ENCODE peak calls at places on chromosome 19, in four cellular contexts. One of them, this sample, is unnamed.

GRCh38 chr19:45569619-45570421 is 14.8 kb downstream of the OPA3 start:
- DNase-seq in AG09319: no peak
- DNase-seq in non-pigmented ciliary epithelial cell: no peak
- DNase-seq in psoas muscle: peak; percentile 83
- DNase-seq in this sample: no peak

GRCh38 chr19:778910-779653 is 18.2 kb upstream of the PTBP1 start:
- DNase-seq in psoas muscle: peak; percentile 78
- DNase-seq in AG09319: peak; percentile 82
- DNase-seq in non-pigmented ciliary epithelial cell: peak; percentile 60
- DNase-seq in this sample: peak; percentile 81

GRCh38 chr19:4077800-4078683 is 11.3 kb upstream of the ZBTB7A start:
- DNase-seq in non-pigmented ciliary epithelial cell: no peak
- DNase-seq in AG09319: no peak
- DNase-seq in psoas muscle: peak; percentile 82
- DNase-seq in this sample: no peak

GRCh38 chr19:49515767-49516166 is 3.3 kb downstream of the FCGRT start:
- DNase-seq in psoas muscle: peak; percentile 76
- DNase-seq in non-pigmented ciliary epithelial cell: no peak
- DNase-seq in AG09319: no peak
- DNase-seq in this sample: no peak

GRCh38 chr19:55626350-55626749 is 2.0 kb upstream of the ZNF784 start:
- DNase-seq in psoas muscle: no peak
- DNase-seq in AG09319: no peak
- DNase-seq in non-pigmented ciliary epithelial cell: no peak
- DNase-seq in this sample: no peak

GRCh38 chr19:53864308-53864836 is 3.3 kb upstream of the MYADM start:
- DNase-seq in non-pigmented ciliary epithelial cell: no peak
- DNase-seq in AG09319: no peak
- DNase-seq in psoas muscle: no peak
- DNase-seq in this sample: no peak

GRCh38 chr19:55452381-55453325 is 8.8 kb downstream of the ISOC2 start:
- DNase-seq in non-pigmented ciliary epithelial cell: no peak
- DNase-seq in psoas muscle: peak; percentile 90
- DNase-seq in AG09319: no peak
- DNase-seq in this sample: no peak

GRCh38 chr19:33402421-33403220 is 29.1 kb downstream of the CEBPG start:
- DNase-seq in AG09319: no peak
- DNase-seq in non-pigmented ciliary epithelial cell: no peak
- DNase-seq in psoas muscle: peak; percentile 50
- DNase-seq in this sample: no peak

GRCh38 chr19:41939861-41940442 is 11.7 kb upstream of the ERFL start:
- DNase-seq in non-pigmented ciliary epithelial cell: no peak
- DNase-seq in AG09319: no peak
- DNase-seq in psoas muscle: no peak
- DNase-seq in this sample: no peak

GRCh38 chr19:7257148-7258041 is 36.8 kb downstream of the INSR start:
- DNase-seq in non-pigmented ciliary epithelial cell: peak; percentile 44
- DNase-seq in AG09319: no peak
- DNase-seq in psoas muscle: no peak
- DNase-seq in this sample: no peak

GRCh38 chr19:55657004-55657747 is 2.3 kb downstream of the U2AF2 start:
- DNase-seq in psoas muscle: no peak
- DNase-seq in non-pigmented ciliary epithelial cell: no peak
- DNase-seq in AG09319: no peak
- DNase-seq in this sample: no peak

GRCh38 chr19:482186-483041 is 13.9 kb upstream of the MADCAM1 start:
- DNase-seq in psoas muscle: peak; percentile 28
- DNase-seq in AG09319: no peak
- DNase-seq in non-pigmented ciliary epithelial cell: no peak
- DNase-seq in this sample: no peak

GRCh38 chr19:23957660-23958281 is 43.1 kb downstream of the ZNF726 start:
- DNase-seq in AG09319: peak; percentile 27
- DNase-seq in non-pigmented ciliary epithelial cell: peak; percentile 70
- DNase-seq in psoas muscle: no peak
- DNase-seq in this sample: peak; percentile 59

GRCh38 chr19:1469200-1469935 is 9.6 kb downstream of the C19orf25 start:
- DNase-seq in psoas muscle: no peak
- DNase-seq in AG09319: no peak
- DNase-seq in non-pigmented ciliary epithelial cell: no peak
- DNase-seq in this sample: no peak

GRCh38 chr19:4730740-4731171 is 7.1 kb upstream of the DPP9 start:
- DNase-seq in psoas muscle: no peak
- DNase-seq in AG09319: no peak
- DNase-seq in non-pigmented ciliary epithelial cell: no peak
- DNase-seq in this sample: no peak

GRCh38 chr19:17021793-17022590 is 4.6 kb downstream of the CPAMD8 start:
- DNase-seq in non-pigmented ciliary epithelial cell: peak; percentile 6
- DNase-seq in AG09319: no peak
- DNase-seq in psoas muscle: no peak
- DNase-seq in this sample: no peak

GRCh38 chr19:45716314-45717130 is 14.2 kb downstream of the FBXO46 start:
- DNase-seq in psoas muscle: no peak
- DNase-seq in AG09319: no peak
- DNase-seq in non-pigmented ciliary epithelial cell: no peak
- DNase-seq in this sample: no peak

GRCh38 chr19:47176071-47176626 is 45.5 kb downstream of the SAE1 start:
- DNase-seq in psoas muscle: no peak
- DNase-seq in non-pigmented ciliary epithelial cell: peak; percentile 74
- DNase-seq in AG09319: no peak
- DNase-seq in this sample: no peak

GRCh38 chr19:34128558-34129250 is 43.6 kb upstream of the LSM14A start:
- DNase-seq in non-pigmented ciliary epithelial cell: no peak
- DNase-seq in psoas muscle: no peak
- DNase-seq in AG09319: no peak
- DNase-seq in this sample: no peak

GRCh38 chr19:24101459-24102122 is 14.6 kb downstream of the ZNF254 start:
- DNase-seq in non-pigmented ciliary epithelial cell: no peak
- DNase-seq in AG09319: no peak
- DNase-seq in psoas muscle: no peak
- DNase-seq in this sample: no peak

GRCh38 chr19:55086730-55087541 is 11.3 kb downstream of the EPS8L1 start:
- DNase-seq in psoas muscle: peak; percentile 96
- DNase-seq in AG09319: peak; percentile 72
- DNase-seq in non-pigmented ciliary epithelial cell: peak; percentile 73
- DNase-seq in this sample: peak; percentile 76

GRCh38 chr19:44113784-44114390 is 688 bp downstream of the ZNF225 start:
- DNase-seq in AG09319: no peak
- DNase-seq in non-pigmented ciliary epithelial cell: no peak
- DNase-seq in psoas muscle: no peak
- DNase-seq in this sample: no peak

GRCh38 chr19:41999878-42000208 is 5.8 kb upstream of the ATP1A3 start:
- DNase-seq in non-pigmented ciliary epithelial cell: no peak
- DNase-seq in AG09319: no peak
- DNase-seq in psoas muscle: no peak
- DNase-seq in this sample: no peak

GRCh38 chr19:5681446-5682292 is 842 bp downstream of the HSD11B1L start:
- DNase-seq in AG09319: no peak
- DNase-seq in non-pigmented ciliary epithelial cell: no peak
- DNase-seq in psoas muscle: no peak
- DNase-seq in this sample: no peak

GRCh38 chr19:2038284-2039081 is 12.6 kb downstream of the MKNK2 start:
- DNase-seq in AG09319: no peak
- DNase-seq in non-pigmented ciliary epithelial cell: no peak
- DNase-seq in psoas muscle: peak; percentile 61
- DNase-seq in this sample: no peak

GRCh38 chr19:38361633-38362075 is 12.7 kb upstream of the PSMD8 start:
- DNase-seq in non-pigmented ciliary epithelial cell: no peak
- DNase-seq in psoas muscle: peak; percentile 79
- DNase-seq in AG09319: no peak
- DNase-seq in this sample: no peak

GRCh38 chr19:18123819-18124218 is 26.2 kb downstream of the MAST3 start:
- DNase-seq in psoas muscle: no peak
- DNase-seq in AG09319: no peak
- DNase-seq in non-pigmented ciliary epithelial cell: no peak
- DNase-seq in this sample: no peak

GRCh38 chr19:11535792-11536595 is 2.7 kb upstream of the CNN1 start:
- DNase-seq in non-pigmented ciliary epithelial cell: peak; percentile 41
- DNase-seq in AG09319: peak; percentile 71
- DNase-seq in psoas muscle: peak; percentile 95
- DNase-seq in this sample: peak; percentile 43

GRCh38 chr19:8577247-8577646 is at the start of gene MYO1F:
- DNase-seq in psoas muscle: peak; percentile 70
- DNase-seq in AG09319: no peak
- DNase-seq in non-pigmented ciliary epithelial cell: no peak
- DNase-seq in this sample: no peak

GRCh38 chr19:39411006-39411831 is 1.2 kb upstream of the PLEKHG2 start:
- DNase-seq in psoas muscle: peak; percentile 77
- DNase-seq in non-pigmented ciliary epithelial cell: no peak
- DNase-seq in AG09319: peak; percentile 67
- DNase-seq in this sample: peak; percentile 35

GRCh38 chr19:48405850-48406249 is 12.4 kb downstream of the GRIN2D start:
- DNase-seq in non-pigmented ciliary epithelial cell: no peak
- DNase-seq in psoas muscle: no peak
- DNase-seq in AG09319: no peak
- DNase-seq in this sample: no peak

GRCh38 chr19:4516199-4516938 is 1.9 kb downstream of the PLIN4 start:
- DNase-seq in non-pigmented ciliary epithelial cell: no peak
- DNase-seq in psoas muscle: peak; percentile 83
- DNase-seq in AG09319: no peak
- DNase-seq in this sample: no peak

GRCh38 chr19:4064551-4065260 is 2.0 kb downstream of the ZBTB7A start:
- DNase-seq in non-pigmented ciliary epithelial cell: no peak
- DNase-seq in psoas muscle: peak; percentile 85
- DNase-seq in AG09319: no peak
- DNase-seq in this sample: no peak

GRCh38 chr19:7373862-7374261 is 25.1 kb downstream of the ARHGEF18 start:
- DNase-seq in non-pigmented ciliary epithelial cell: no peak
- DNase-seq in AG09319: no peak
- DNase-seq in psoas muscle: peak; percentile 23
- DNase-seq in this sample: no peak

GRCh38 chr19:38656171-38656981 is 8.9 kb downstream of the ACTN4 start:
- DNase-seq in AG09319: no peak
- DNase-seq in non-pigmented ciliary epithelial cell: no peak
- DNase-seq in psoas muscle: no peak
- DNase-seq in this sample: no peak

This sample was measured in skeletal muscle cell.